ENCODE peak calls at places on chromosome 3, in eight cellular contexts. Z is suprapubic skin, N is upper lobe of right lung, W is cardiac fibroblast, H is left ventricle myocardium inferior, Y is HAP-1, T is psoas muscle, J is body of pancreas. A is an unnamed sample.

GRCh38 chr3:16665282-16665741 is 60.1 kb upstream of the DAZL start:
- DNase-seq in H (no peak), Z (no peak), Y (peak), J (no peak), W (peak), N (no peak), T (no peak), A (no peak)

GRCh38 chr3:177811111-177811510 is 613.8 kb upstream of the TBL1XR1 start:
- DNase-seq in Z (no peak), Y (no peak), J (no peak), N (no peak), T (no peak), H (no peak), W (no peak), A (no peak)

GRCh38 chr3:56314842-56315241 is 153.4 kb downstream of the ERC2 start:
- DNase-seq in T (no peak), Y (no peak), Z (no peak), J (no peak), W (peak), H (no peak), N (no peak), A (peak)

GRCh38 chr3:159609620-159610019 is 379.0 kb upstream of the IL12A start:
- DNase-seq in J (no peak), W (no peak), N (no peak), H (no peak), Z (no peak), Y (no peak), T (no peak), A (no peak)

GRCh38 chr3:64634461-64634860 is 53.3 kb downstream of the ADAMTS9 start:
- DNase-seq in Y (no peak), W (no peak), T (no peak), Z (no peak), H (no peak), N (no peak), J (no peak), A (no peak)

GRCh38 chr3:73568371-73568862 is 56.3 kb downstream of the PDZRN3 start:
- DNase-seq in N (no peak), W (no peak), J (no peak), Z (no peak), H (no peak), Y (no peak), T (peak), A (no peak)

GRCh38 chr3:169668957-169669681 is 5.6 kb upstream of the MECOM start:
- DNase-seq in J (peak), T (peak), Y (peak), H (peak), Z (no peak), W (peak), N (peak), A (peak)

GRCh38 chr3:73772076-73772475 is 147.3 kb upstream of the PDZRN3 start:
- DNase-seq in H (no peak), W (no peak), J (no peak), T (no peak), Z (no peak), N (no peak), Y (no peak), A (no peak)

GRCh38 chr3:186705882-186706780 is 11.0 kb upstream of the KNG1 start:
- DNase-seq in W (no peak), Y (no peak), H (no peak), J (no peak), T (no peak), Z (no peak), N (no peak), A (no peak)

GRCh38 chr3:144491333-144491732 is 519.7 kb downstream of the DIPK2A start:
- DNase-seq in Y (no peak), Z (no peak), H (no peak), J (no peak), W (no peak), N (no peak), T (no peak), A (no peak)

GRCh38 chr3:108060331-108060730 is 30.5 kb downstream of the CD47 start:
- DNase-seq in Y (no peak), N (no peak), H (no peak), J (no peak), T (no peak), Z (no peak), W (no peak), A (peak)

GRCh38 chr3:76138921-76139320 is 353.6 kb upstream of the ZNF717 start:
- DNase-seq in H (no peak), W (no peak), J (no peak), T (no peak), Z (no peak), N (no peak), Y (no peak), A (no peak)

GRCh38 chr3:175433026-175433668 is 574.0 kb downstream of the NAALADL2 start:
- DNase-seq in J (no peak), Z (no peak), N (no peak), W (peak), T (no peak), H (no peak), Y (peak), A (no peak)

GRCh38 chr3:29438580-29438979 is 157.7 kb downstream of the RBMS3 start:
- DNase-seq in T (no peak), J (no peak), Y (no peak), Z (no peak), W (no peak), H (no peak), N (no peak), A (no peak)

GRCh38 chr3:45644467-45645201 is 44.6 kb upstream of the SACM1L start:
- DNase-seq in T (no peak), N (no peak), W (peak), J (no peak), H (no peak), Y (no peak), Z (no peak), A (peak)

GRCh38 chr3:177553586-177553985 is 356.3 kb upstream of the TBL1XR1 start:
- DNase-seq in J (no peak), H (no peak), Y (no peak), Z (no peak), N (no peak), W (no peak), T (no peak), A (no peak)

GRCh38 chr3:154969366-154969765 is 110.8 kb upstream of the MME start:
- DNase-seq in J (no peak), T (no peak), N (no peak), H (no peak), Y (no peak), W (peak), Z (no peak), A (no peak)

GRCh38 chr3:53721187-53721946 is 124.9 kb downstream of the CHDH start:
- DNase-seq in N (no peak), Y (no peak), W (no peak), Z (no peak), H (no peak), T (no peak), J (no peak), A (no peak)

GRCh38 chr3:151879037-151879436 is 5.6 kb downstream of the SUCNR1 start:
- DNase-seq in J (no peak), Z (no peak), T (no peak), Y (no peak), W (no peak), H (no peak), N (no peak), A (no peak)
- H3K4me3 ChIP-seq in J (no peak), Z (no peak), T (no peak), Y (no peak), W (no peak), H (no peak), N (no peak), A (no peak)

GRCh38 chr3:114685053-114685630 is 391.3 kb downstream of the TIGIT start:
- DNase-seq in H (no peak), W (no peak), Z (no peak), J (no peak), Y (peak), N (no peak), T (no peak), A (no peak)
- H3K4me3 ChIP-seq in H (peak), W (no peak), Z (no peak), J (no peak), Y (peak), N (no peak), T (peak), A (peak)

DNA sequence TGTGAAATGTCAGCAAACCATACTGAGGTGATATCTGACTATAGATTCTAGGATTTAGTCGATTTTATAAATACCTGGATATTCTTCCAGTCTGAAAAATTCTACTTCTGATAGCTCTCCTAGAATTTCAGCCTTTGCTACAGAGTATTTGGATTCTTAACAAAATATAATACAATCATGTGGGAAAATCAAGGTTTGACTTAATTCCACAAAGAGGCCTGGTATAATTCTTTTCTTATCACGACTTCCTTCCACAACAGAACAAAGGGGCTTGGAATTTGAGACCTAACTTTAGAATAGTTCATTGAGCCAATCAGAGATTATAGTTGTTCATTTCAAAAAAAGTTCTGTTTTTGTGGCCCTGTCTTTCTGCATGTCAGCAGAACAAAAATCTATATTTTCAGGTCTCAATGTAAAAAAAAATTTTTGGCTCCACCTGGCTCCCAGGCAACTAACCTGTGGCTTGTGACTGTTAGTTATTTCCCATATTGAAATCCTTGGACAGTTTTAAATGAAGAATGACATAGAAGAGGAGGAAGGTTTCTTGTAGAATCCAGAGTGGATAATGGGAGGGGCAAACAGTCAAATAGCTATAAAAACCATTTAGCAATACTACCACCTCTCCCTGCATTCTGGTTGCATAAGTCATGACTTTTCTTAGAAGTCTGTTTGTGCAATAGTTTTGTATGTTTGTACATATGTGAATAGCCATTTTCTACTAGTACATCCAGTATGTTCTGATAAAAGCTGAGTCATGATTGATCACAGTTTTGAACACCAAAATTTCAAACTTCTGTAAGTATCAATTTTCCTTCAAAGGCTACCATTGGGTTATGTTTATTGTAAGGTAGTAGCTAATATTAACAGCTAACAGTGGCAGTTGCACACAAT is 4.0 kb downstream of the TM4SF1 start:
- DNase-seq in J (no peak), Y (no peak), H (no peak), T (no peak), N (no peak), Z (no peak), W (peak), A (no peak)
- H3K4me3 ChIP-seq in J (no peak), Y (no peak), H (peak), T (peak), N (peak), Z (no peak), W (peak), A (no peak)

GRCh38 chr3:69058180-69058946 is 6.2 kb upstream of the TMF1 start:
- DNase-seq in Y (no peak), W (no peak), H (no peak), J (no peak), Z (no peak), N (no peak), T (no peak), A (no peak)
- H3K4me3 ChIP-seq in Y (no peak), W (no peak), H (no peak), J (no peak), Z (no peak), N (no peak), T (no peak), A (no peak)

GRCh38 chr3:195172896-195173295 is 98.1 kb downstream of the XXYLT1 start:
- DNase-seq in T (no peak), W (no peak), J (no peak), N (no peak), Z (peak), Y (no peak), H (no peak), A (no peak)
- H3K4me3 ChIP-seq in T (no peak), W (no peak), J (no peak), N (no peak), Z (no peak), Y (no peak), H (no peak), A (no peak)

DNA sequence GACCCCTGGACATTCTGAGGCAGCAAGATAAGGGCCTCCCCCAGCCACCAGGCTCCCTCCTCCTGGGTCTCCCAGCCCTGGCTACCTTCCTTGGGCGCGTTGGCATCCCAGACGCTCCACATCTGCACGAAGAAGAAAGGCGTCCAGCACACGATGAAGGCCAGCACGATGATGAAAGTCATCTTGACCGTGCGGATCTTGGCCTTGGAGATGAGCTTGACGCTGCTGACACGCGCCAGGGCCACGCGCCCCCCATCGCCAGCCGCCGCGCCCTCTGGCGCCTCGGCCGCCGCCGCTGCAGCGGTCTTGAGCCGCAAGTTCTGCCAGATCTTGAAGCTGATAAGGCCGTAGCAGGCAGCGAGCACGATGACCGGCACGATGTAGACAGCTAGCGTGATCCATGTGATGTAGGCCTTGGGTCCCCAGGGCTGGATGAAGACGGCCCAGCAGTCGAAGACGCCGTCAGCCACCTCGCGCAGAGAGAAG is 2.2 kb downstream of the OXTR start:
- DNase-seq in Z (no peak), J (no peak), W (no peak), H (no peak), T (no peak), Y (no peak), N (no peak), A (no peak)
- H3K4me3 ChIP-seq in Z (peak), J (no peak), W (no peak), H (peak), T (peak), Y (no peak), N (no peak), A (no peak)

GRCh38 chr3:120114376-120114775 is 20.1 kb upstream of the GSK3B start:
- DNase-seq in Z (no peak), J (no peak), N (no peak), W (no peak), T (no peak), H (no peak), Y (no peak), A (no peak)

GRCh38 chr3:120114981-120115380 is 20.7 kb upstream of the GSK3B start:
- DNase-seq in N (no peak), J (no peak), W (no peak), Z (no peak), H (no peak), T (no peak), Y (no peak), A (peak)

GRCh38 chr3:120119846-120120510 is 25.7 kb upstream of the GSK3B start:
- DNase-seq in N (no peak), Y (no peak), W (no peak), H (no peak), J (no peak), T (no peak), Z (no peak), A (no peak)
- H3K4me3 ChIP-seq in N (no peak), Y (no peak), W (no peak), H (no peak), J (no peak), T (no peak), Z (no peak), A (no peak)

GRCh38 chr3:43779850-43780249 is 89.1 kb downstream of the ABHD5 start:
- DNase-seq in J (no peak), N (no peak), H (no peak), Z (no peak), T (no peak), W (no peak), Y (no peak), A (no peak)
- H3K4me3 ChIP-seq in J (no peak), N (no peak), H (no peak), Z (no peak), T (no peak), W (no peak), Y (no peak), A (no peak)

GRCh38 chr3:71172951-71173350 is 410.6 kb downstream of the FOXP1 start:
- DNase-seq in T (no peak), N (no peak), H (no peak), Y (no peak), W (peak), J (no peak), Z (no peak), A (no peak)
- H3K4me3 ChIP-seq in T (no peak), N (no peak), H (no peak), Y (no peak), W (no peak), J (no peak), Z (no peak), A (no peak)

A was measured in SJSA1.